ENCODE peak calls at places on chromosomes 3 and 15, in ten cellular contexts. B is stimulated activated naive CD4-positive, alpha-beta T cell; R is posterior cingulate gyrus; S is HuH-7; K is GM23338; W is HT1080; N is activated B cell treated with CpG ODN at 0.5 μM for 24 hours; V is suprapubic skin; L is bronchial epithelial cell; G is AG04450. Z is an unnamed sample.

GRCh38 chr3:52366527-52366926 is 50.4 kb downstream of the DNAH1 start:
- DNase-seq in B (no peak), R (peak; percentile 58), S (no peak), K (no peak), W (no peak), N (no peak), V (no peak), L (no peak), G (no peak), Z (no peak)

GRCh38 chr15:31306426-31307269 is 20.0 kb upstream of the KLF13 start:
- DNase-seq in B (no peak), R (peak; percentile 88), S (no peak), K (peak; percentile 98), W (no peak), N (no peak), V (peak; percentile 79), L (peak; percentile 58), G (no peak), Z (no peak)

GRCh38 chr3:33808559-33808958 is 10.1 kb downstream of the PDCD6IP start:
- DNase-seq in B (no peak), R (no peak), S (no peak), K (no peak), W (peak; percentile 13), N (no peak), V (no peak), L (peak; percentile 60), G (no peak), Z (no peak)

GRCh38 chr3:51875501-51875900 is at the start of gene IQCF5:
- DNase-seq in B (no peak), R (no peak), S (no peak), K (no peak), W (no peak), N (no peak), V (no peak), L (no peak), G (no peak), Z (no peak)

GRCh38 chr3:179347108-179347382 is 464 bp upstream of the MFN1 start:
- DNase-seq in B (no peak), R (no peak), S (no peak), K (no peak), W (peak; percentile 33), N (no peak), V (no peak), L (no peak), G (no peak), Z (no peak)

GRCh38 chr3:143256416-143256815 is 136.8 kb downstream of the CHST2 start:
- DNase-seq in B (no peak), R (no peak), S (no peak), K (no peak), W (no peak), N (no peak), V (no peak), L (no peak), G (no peak), Z (no peak)

GRCh38 chr15:100703671-100704070 is 101.3 kb downstream of the ASB7 start:
- DNase-seq in B (no peak), R (no peak), S (no peak), K (no peak), W (no peak), N (no peak), V (no peak), L (no peak), G (no peak), Z (no peak)

GRCh38 chr3:183698760-183699159 is 1.2 kb downstream of the YEATS2 start:
- DNase-seq in B (no peak), R (no peak), S (peak; percentile 16), K (peak; percentile 30), W (peak; percentile 32), N (no peak), V (no peak), L (peak; percentile 31), G (no peak), Z (no peak)

GRCh38 chr3:177889158-177889557 is 647.1 kb upstream of the KCNMB2 start:
- DNase-seq in B (no peak), R (no peak), S (no peak), K (no peak), W (no peak), N (no peak), V (no peak), L (no peak), G (no peak), Z (no peak)

GRCh38 chr15:75542386-75542797 is 36.7 kb downstream of the PTPN9 start:
- DNase-seq in B (no peak), R (no peak), S (no peak), K (no peak), W (no peak), N (no peak), V (no peak), L (no peak), G (no peak), Z (no peak)

GRCh38 chr3:126180477-126181397 is at the start of gene ALDH1L1:
- DNase-seq in B (no peak), R (peak; percentile 60), S (no peak), K (peak; percentile 75), W (no peak), N (no peak), V (no peak), L (peak; percentile 57), G (no peak), Z (peak; percentile 23)

GRCh38 chr15:50764331-50765201 is 940 bp downstream of the SPPL2A start:
- DNase-seq in B (no peak), R (no peak), S (no peak), K (no peak), W (no peak), N (no peak), V (no peak), L (peak; percentile 22), G (no peak), Z (no peak)

GRCh38 chr3:58271901-58272501 is 34.0 kb upstream of the RPP14 start:
- DNase-seq in B (no peak), R (no peak), S (no peak), K (no peak), W (peak; percentile 93), N (no peak), V (no peak), L (peak; percentile 76), G (peak; percentile 71), Z (peak; percentile 64)

Z was measured in kidney epithelial cell.